ENCODE peak calls at places on chromosomes 11 and 22, in six cellular contexts. Q is SK-N-SH, M is HCT116, A is K562, E is GM12878, W is H1. U is an unnamed sample.

GRCh38 chr11:111797145-111797581 is 31.0 kb upstream of the PPP2R1B start:
- DNase-seq in E (peak; percentile 34), A (no peak), Q (no peak), W (no peak), M (no peak), U (no peak)

GRCh38 chr11:1772270-1773130 is 8.8 kb upstream of the CTSD start:
- DNase-seq in A (peak; percentile 97), W (peak; percentile 71), Q (no peak), E (no peak), M (peak; percentile 62), U (no peak)

GRCh38 chr11:74265256-74265655 is 46.2 kb downstream of the P4HA3 start:
- DNase-seq in Q (no peak), A (no peak), W (no peak), E (no peak), M (no peak), U (no peak)

GRCh38 chr11:36010010-36010740 is 66.3 kb downstream of the LDLRAD3 start:
- DNase-seq in M (no peak), E (no peak), W (no peak), A (no peak), Q (no peak), U (peak; percentile 33)

GRCh38 chr11:45560153-45560934 is 105.1 kb downstream of the CHST1 start:
- DNase-seq in W (no peak), E (no peak), Q (peak; percentile 71), M (no peak), A (no peak), U (no peak)

GRCh38 chr22:24801906-24802504 is 4.0 kb upstream of the SGSM1 start:
- DNase-seq in Q (no peak), E (no peak), A (no peak), W (no peak), M (no peak), U (no peak)

GRCh38 chr11:74546752-74547151 is 45.6 kb upstream of the POLD3 start:
- DNase-seq in M (no peak), W (no peak), E (no peak), A (no peak), Q (no peak), U (peak; percentile 11)

GRCh38 chr22:34403667-34404066 is 483.4 kb upstream of the LARGE1 start:
- DNase-seq in Q (no peak), M (no peak), W (no peak), E (no peak), A (no peak), U (no peak)

GRCh38 chr22:39690901-39691620 is 120.5 kb downstream of the CACNA1I start:
- DNase-seq in M (no peak), E (no peak), A (peak; percentile 63), Q (peak; percentile 83), W (no peak), U (no peak)

GRCh38 chr11:61378713-61379313 is 13.6 kb upstream of the TMEM216 start:
- DNase-seq in M (no peak), A (no peak), W (no peak), E (no peak), Q (no peak), U (peak; percentile 69)

GRCh38 chr11:118648291-118648690 is 31.2 kb downstream of the TREH start:
- DNase-seq in M (no peak), A (no peak), W (no peak), Q (no peak), E (no peak), U (no peak)

GRCh38 chr22:36644333-36644757 is 59.2 kb downstream of the CACNG2 start:
- DNase-seq in W (peak; percentile 65), E (no peak), M (peak; percentile 45), Q (no peak), A (peak; percentile 48), U (peak; percentile 21)

GRCh38 chr22:32103648-32104326 is 55.3 kb downstream of the C22orf42 start:
- DNase-seq in A (no peak), Q (peak; percentile 42), E (no peak), M (peak; percentile 15), W (no peak), U (peak; percentile 23)

GRCh38 chr11:76769645-76770586 is 13.2 kb upstream of the TSKU start:
- DNase-seq in A (no peak), Q (no peak), E (no peak), W (no peak), M (no peak), U (peak; percentile 72)

GRCh38 chr11:88552377-88553029 is 215.0 kb upstream of the CTSC start:
- DNase-seq in Q (peak; percentile 23), E (peak; percentile 12), A (peak; percentile 65), W (peak; percentile 72), M (peak; percentile 48), U (peak; percentile 16)

GRCh38 chr11:77410076-77410827 is 63.6 kb downstream of the PAK1 start:
- DNase-seq in W (no peak), A (no peak), Q (no peak), E (no peak), M (no peak), U (no peak)

GRCh38 chr22:44351685-44352377 is 39.1 kb upstream of the SHISAL1 start:
- DNase-seq in A (no peak), E (no peak), M (no peak), Q (peak; percentile 49), W (no peak), U (no peak)
- TF ChIP-seq JUND in A (no peak), E (no peak), M (no peak), Q (peak; percentile 40), W (peak; percentile 70), U (no peak)

DNA sequence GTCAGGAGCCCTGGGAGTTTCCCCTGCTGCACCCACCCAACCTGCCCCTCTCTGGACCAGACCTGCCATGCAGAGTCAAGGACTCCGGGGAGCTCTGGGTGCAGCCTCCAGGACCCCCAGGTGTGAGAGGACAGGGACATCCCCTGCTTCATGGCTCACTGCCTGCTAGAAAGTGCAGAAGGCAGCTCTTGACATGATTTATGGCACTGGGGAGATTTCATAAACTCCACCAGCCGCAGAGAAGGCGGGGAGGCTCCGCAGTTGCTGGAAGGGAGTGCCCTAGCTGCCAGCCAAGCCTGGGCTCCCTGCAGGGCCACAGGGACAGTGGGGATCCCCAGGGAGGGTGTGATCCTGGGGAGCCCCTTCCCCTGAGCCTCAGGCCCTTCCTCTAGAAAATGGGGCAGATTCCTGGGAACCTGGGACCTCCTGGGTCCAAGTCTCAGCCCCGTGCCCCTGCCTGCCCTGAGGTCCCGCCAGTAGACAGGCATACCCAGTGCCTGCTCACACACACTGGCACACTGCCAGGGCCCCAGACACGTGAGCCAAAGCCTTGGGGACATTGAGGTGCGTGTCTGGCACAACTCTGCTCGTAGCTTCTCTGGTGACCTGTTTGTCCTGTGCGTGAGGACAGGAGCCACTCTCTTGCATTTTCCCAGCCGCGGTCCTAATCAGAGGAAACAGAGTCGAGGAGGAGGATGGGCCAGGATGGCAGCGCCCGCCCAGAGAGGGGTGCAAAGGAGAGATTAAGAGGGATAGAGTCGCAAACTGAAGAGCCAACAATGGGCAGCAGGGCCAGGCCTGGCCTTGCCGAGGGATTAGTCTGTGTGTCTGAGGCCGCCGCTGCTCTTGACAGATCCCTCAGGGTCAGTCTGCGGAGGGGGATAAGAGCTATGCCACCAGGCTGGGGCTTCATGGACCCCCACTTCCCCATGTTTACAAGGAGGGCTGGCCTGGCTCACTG is 13.8 kb downstream of the CABP7 start:
- DNase-seq in Q (peak; percentile 83), A (no peak), M (no peak), E (peak; percentile 17), W (no peak), U (no peak)
- TF ChIP-seq JUND in Q (no peak), A (no peak), M (no peak), E (no peak), W (no peak), U (no peak)

GRCh38 chr11:13868710-13869403 is 93.7 kb upstream of the SPON1 start:
- DNase-seq in W (no peak), E (no peak), Q (no peak), A (no peak), M (peak; percentile 68), U (no peak)
- TF ChIP-seq JUND in W (no peak), E (no peak), Q (no peak), A (no peak), M (peak; percentile 80), U (no peak)

GRCh38 chr11:67293090-67293489 is 4.0 kb downstream of the ANKRD13D start:
- DNase-seq in Q (no peak), W (no peak), E (no peak), M (no peak), A (no peak), U (no peak)
- TF ChIP-seq JUND in Q (no peak), W (no peak), E (no peak), M (no peak), A (no peak), U (no peak)

GRCh38 chr11:92251980-92252379 is 27.4 kb downstream of the FAT3 start:
- DNase-seq in M (no peak), W (no peak), E (no peak), Q (no peak), A (no peak), U (no peak)
- TF ChIP-seq JUND in M (no peak), W (no peak), E (no peak), Q (no peak), A (no peak), U (no peak)

DNA sequence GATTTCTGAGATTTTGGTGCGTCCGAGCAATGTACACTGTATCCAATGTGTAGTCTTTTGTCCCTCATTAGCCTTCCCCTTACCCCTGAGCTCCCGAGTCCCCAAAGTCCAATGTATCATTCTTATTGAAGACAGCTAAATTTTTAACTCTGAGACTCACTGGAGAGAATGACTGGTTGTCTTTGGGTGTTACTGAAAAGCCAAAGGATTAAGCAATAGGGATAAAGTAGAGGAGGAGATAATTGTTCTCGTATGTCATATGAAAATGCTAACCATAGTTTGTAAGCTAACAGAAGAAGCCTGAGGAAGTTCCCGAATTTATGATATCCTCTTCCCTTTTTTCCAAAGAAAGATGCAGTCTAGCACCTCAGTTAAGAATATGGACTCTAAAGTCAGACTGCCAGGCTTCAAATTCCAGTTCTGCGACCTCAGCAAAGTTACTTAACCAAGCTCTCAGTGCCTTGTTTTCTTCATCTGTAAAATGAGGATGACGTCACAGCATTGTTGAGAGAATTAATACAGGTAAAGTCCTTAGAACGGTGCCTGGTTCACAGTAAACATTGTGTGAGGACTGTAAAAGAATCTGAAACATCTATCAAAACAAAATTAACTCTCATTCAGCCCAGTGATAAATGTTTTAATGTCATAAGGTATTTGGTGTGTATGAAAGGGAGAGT is 1.6 kb upstream of the MSANTD2 start:
- DNase-seq in W (no peak), Q (no peak), E (no peak), M (no peak), A (no peak), U (no peak)
- TF ChIP-seq JUND in W (no peak), Q (no peak), E (no peak), M (no peak), A (no peak), U (no peak)

GRCh38 chr22:27028093-27028492 is 370.7 kb downstream of the MIAT start:
- DNase-seq in E (no peak), Q (no peak), W (no peak), M (no peak), A (no peak), U (peak; percentile 8)
- TF ChIP-seq JUND in E (no peak), Q (no peak), W (no peak), M (no peak), A (no peak), U (no peak)